ENCODE peak calls at places on chromosome 18, in four cellular contexts. One of them, this sample, is unnamed.

GRCh38 chr18:32381761-32382160 is 88.9 kb downstream of the GAREM1 start:
- DNase-seq in GM23248: no peak
- DNase-seq in PC-3: no peak
- DNase-seq in GM12878: no peak
- DNase-seq in this sample: no peak

GRCh38 chr18:25830787-25831186 is 259.6 kb downstream of the SS18 start:
- DNase-seq in GM23248: peak; percentile 90
- DNase-seq in PC-3: no peak
- DNase-seq in GM12878: no peak
- DNase-seq in this sample: peak; percentile 88

GRCh38 chr18:9855686-9856085 is 30.1 kb upstream of the TXNDC2 start:
- DNase-seq in GM23248: no peak
- DNase-seq in PC-3: no peak
- DNase-seq in GM12878: no peak
- DNase-seq in this sample: no peak

GRCh38 chr18:28045880-28046279 is 131.1 kb downstream of the CDH2 start:
- DNase-seq in GM23248: peak; percentile 46
- DNase-seq in PC-3: no peak
- DNase-seq in GM12878: no peak
- DNase-seq in this sample: no peak

GRCh38 chr18:70149616-70150301 is 55.7 kb downstream of the RTTN start:
- DNase-seq in GM23248: no peak
- DNase-seq in PC-3: no peak
- DNase-seq in GM12878: no peak
- DNase-seq in this sample: no peak

GRCh38 chr18:58143391-58143790 is 99.4 kb downstream of the NEDD4L start:
- DNase-seq in GM23248: no peak
- DNase-seq in PC-3: no peak
- DNase-seq in GM12878: no peak
- DNase-seq in this sample: no peak

GRCh38 chr18:47881752-47882455 is 48.6 kb downstream of the SMAD2 start:
- DNase-seq in GM23248: peak; percentile 47
- DNase-seq in PC-3: peak; percentile 67
- DNase-seq in GM12878: no peak
- DNase-seq in this sample: peak; percentile 75

GRCh38 chr18:74745658-74746403 is 148.2 kb downstream of the ZNF407 start:
- DNase-seq in GM23248: peak; percentile 89
- DNase-seq in PC-3: peak; percentile 89
- DNase-seq in GM12878: no peak
- DNase-seq in this sample: peak; percentile 51

GRCh38 chr18:77118256-77119090 is 14.1 kb downstream of the MBP start:
- DNase-seq in GM23248: no peak
- DNase-seq in PC-3: no peak
- DNase-seq in GM12878: no peak
- DNase-seq in this sample: no peak

GRCh38 chr18:26504831-26505230 is 43.5 kb downstream of the KCTD1 start:
- DNase-seq in GM23248: no peak
- DNase-seq in PC-3: peak; percentile 42
- DNase-seq in GM12878: no peak
- DNase-seq in this sample: no peak

GRCh38 chr18:76708036-76708726 is 114.2 kb upstream of the ZNF236 start:
- DNase-seq in GM23248: no peak
- DNase-seq in PC-3: no peak
- DNase-seq in GM12878: no peak
- DNase-seq in this sample: no peak

GRCh38 chr18:38023871-38024270 is 458.3 kb upstream of the CELF4 start:
- DNase-seq in GM23248: no peak
- DNase-seq in PC-3: no peak
- DNase-seq in GM12878: no peak
- DNase-seq in this sample: no peak

GRCh38 chr18:68177807-68178702 is 536.9 kb downstream of the TMX3 start:
- DNase-seq in GM23248: peak; percentile 94
- DNase-seq in PC-3: peak; percentile 98
- DNase-seq in GM12878: no peak
- DNase-seq in this sample: peak; percentile 99

GRCh38 chr18:45998244-45998643 is 31.1 kb upstream of the EPG5 start:
- DNase-seq in GM23248: no peak
- DNase-seq in PC-3: no peak
- DNase-seq in GM12878: no peak
- DNase-seq in this sample: no peak

GRCh38 chr18:46160050-46160798 is 56.0 kb downstream of the HAUS1 start:
- DNase-seq in GM23248: no peak
- DNase-seq in PC-3: no peak
- DNase-seq in GM12878: no peak
- DNase-seq in this sample: no peak

GRCh38 chr18:61893304-61893970 is 630 bp upstream of the RNF152 start:
- DNase-seq in GM23248: peak; percentile 78
- DNase-seq in PC-3: no peak
- DNase-seq in GM12878: no peak
- DNase-seq in this sample: peak; percentile 35

GRCh38 chr18:57334383-57334782 is 18.0 kb upstream of the ST8SIA3 start:
- DNase-seq in GM23248: no peak
- DNase-seq in PC-3: no peak
- DNase-seq in GM12878: no peak
- DNase-seq in this sample: no peak

GRCh38 chr18:63646916-63647315 is 2.9 kb upstream of the SERPINB4 start:
- DNase-seq in GM23248: peak; percentile 10
- DNase-seq in PC-3: no peak
- DNase-seq in GM12878: no peak
- DNase-seq in this sample: no peak

GRCh38 chr18:33421225-33421624 is 19.3 kb downstream of the CCDC178 start:
- DNase-seq in GM23248: no peak
- DNase-seq in PC-3: no peak
- DNase-seq in GM12878: no peak
- DNase-seq in this sample: no peak

GRCh38 chr18:582465-582864 is 2.3 kb downstream of the CETN1 start:
- DNase-seq in GM23248: no peak
- DNase-seq in PC-3: no peak
- DNase-seq in GM12878: no peak
- DNase-seq in this sample: no peak

GRCh38 chr18:12656671-12657047 is 1.2 kb downstream of the SPIRE1 start:
- DNase-seq in GM23248: peak; percentile 72
- DNase-seq in PC-3: no peak
- DNase-seq in GM12878: no peak
- DNase-seq in this sample: peak; percentile 40

GRCh38 chr18:58572181-58572580 is 56.7 kb downstream of the ALPK2 start:
- DNase-seq in GM23248: peak; percentile 98
- DNase-seq in PC-3: peak; percentile 99
- DNase-seq in GM12878: no peak
- DNase-seq in this sample: peak; percentile 99

GRCh38 chr18:38801640-38802039 is 1236.0 kb upstream of the CELF4 start:
- DNase-seq in GM23248: no peak
- DNase-seq in PC-3: no peak
- DNase-seq in GM12878: no peak
- DNase-seq in this sample: no peak

GRCh38 chr18:37662099-37662498 is 96.5 kb upstream of the CELF4 start:
- DNase-seq in GM23248: no peak
- DNase-seq in PC-3: no peak
- DNase-seq in GM12878: no peak
- DNase-seq in this sample: no peak

GRCh38 chr18:67243799-67244587 is 272.5 kb downstream of the DSEL start:
- DNase-seq in GM23248: peak; percentile 38
- DNase-seq in PC-3: no peak
- DNase-seq in GM12878: no peak
- DNase-seq in this sample: peak; percentile 28

GRCh38 chr18:13700153-13700552 is 26.2 kb downstream of the FAM210A start:
- DNase-seq in GM23248: no peak
- DNase-seq in PC-3: no peak
- DNase-seq in GM12878: no peak
- DNase-seq in this sample: no peak
- H3K9me3 ChIP-seq in GM23248: no peaks in the 10 kb centered on the region
- H3K9me3 ChIP-seq in PC-3: peaks cover 42% of the 10 kb centered on the region
- H3K9me3 ChIP-seq in GM12878: peaks cover 45% of the 10 kb centered on the region
- H3K9me3 ChIP-seq in this sample: no peaks in the 10 kb centered on the region

GRCh38 chr18:23302852-23303527 is 150.1 kb upstream of the RIOK3 start:
- DNase-seq in GM23248: peak; percentile 89
- DNase-seq in PC-3: no peak
- DNase-seq in GM12878: no peak
- DNase-seq in this sample: peak; percentile 69
- H3K9ac ChIP-seq in GM23248: peak overlapping the region; percentile 69
- H3K9ac ChIP-seq in PC-3: no peak overlapping the region
- H3K9ac ChIP-seq in GM12878: no peak overlapping the region
- H3K9ac ChIP-seq in this sample: no peak overlapping the region

GRCh38 chr18:35252466-35252865 is 11.6 kb downstream of the ZNF397 start:
- DNase-seq in GM23248: no peak
- DNase-seq in PC-3: no peak
- DNase-seq in GM12878: no peak
- DNase-seq in this sample: no peak

GRCh38 chr18:35256947-35257346 is 16.1 kb downstream of the ZNF397 start:
- DNase-seq in GM23248: no peak
- DNase-seq in PC-3: no peak
- DNase-seq in GM12878: no peak
- DNase-seq in this sample: no peak

GRCh38 chr18:35248429-35248828 is 7.6 kb downstream of the ZNF397 start:
- DNase-seq in GM23248: no peak
- DNase-seq in PC-3: no peak
- DNase-seq in GM12878: no peak
- DNase-seq in this sample: no peak

DNA sequence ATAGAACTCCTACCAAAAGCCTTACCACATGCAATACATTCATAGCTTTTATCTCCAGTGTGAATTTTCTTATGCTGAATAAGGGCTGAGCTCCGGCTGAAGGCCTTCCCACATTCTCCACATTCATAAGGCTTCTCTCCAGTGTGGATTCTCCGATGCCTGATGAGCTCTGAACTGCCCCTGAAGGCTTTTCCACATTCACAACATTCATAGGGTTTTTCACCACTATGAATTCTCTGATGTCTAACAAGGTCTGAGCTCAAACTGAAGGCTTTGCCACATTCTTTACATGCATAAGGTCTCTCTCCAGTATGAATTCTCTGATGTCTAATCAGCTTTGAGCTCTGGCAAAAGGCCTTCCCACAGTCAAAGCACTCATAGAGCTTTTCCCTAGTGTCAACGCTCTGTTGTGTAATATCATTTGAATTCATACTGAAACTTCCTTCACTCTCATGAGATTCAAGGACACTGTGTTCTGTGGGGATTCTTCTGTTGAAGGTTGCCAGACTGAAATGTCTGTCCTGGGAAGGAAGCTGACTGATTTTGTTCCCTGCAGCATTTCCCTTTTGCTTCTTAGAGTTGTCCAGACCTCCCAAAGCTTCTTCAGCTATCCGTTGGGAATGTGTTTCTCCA is 12.9 kb downstream of the ZNF397 start:
- DNase-seq in GM23248: no peak
- DNase-seq in PC-3: no peak
- DNase-seq in GM12878: no peak
- DNase-seq in this sample: no peak
- H3K9me3 ChIP-seq in GM23248: peaks cover 15% of the 10 kb centered on the region
- H3K9me3 ChIP-seq in PC-3: no peaks in the 10 kb centered on the region
- H3K9me3 ChIP-seq in GM12878: peaks cover 10% of the 10 kb centered on the region
- H3K9me3 ChIP-seq in this sample: no peaks in the 10 kb centered on the region

GRCh38 chr18:48942086-48942485 is 8.7 kb downstream of the SMAD7 start:
- DNase-seq in GM23248: peak; percentile 38
- DNase-seq in PC-3: no peak
- DNase-seq in GM12878: no peak
- DNase-seq in this sample: no peak

GRCh38 chr18:48943333-48943732 is 7.4 kb downstream of the SMAD7 start:
- DNase-seq in GM23248: peak; percentile 15
- DNase-seq in PC-3: no peak
- DNase-seq in GM12878: no peak
- DNase-seq in this sample: no peak

GRCh38 chr18:48940854-48941531 is 9.8 kb downstream of the SMAD7 start:
- DNase-seq in GM23248: no peak
- DNase-seq in PC-3: no peak
- DNase-seq in GM12878: peak; percentile 62
- DNase-seq in this sample: peak; percentile 39

GRCh38 chr18:48942554-48943261 is 8.1 kb downstream of the SMAD7 start:
- DNase-seq in GM23248: peak; percentile 97
- DNase-seq in PC-3: peak; percentile 83
- DNase-seq in GM12878: no peak
- DNase-seq in this sample: peak; percentile 99

DNA sequence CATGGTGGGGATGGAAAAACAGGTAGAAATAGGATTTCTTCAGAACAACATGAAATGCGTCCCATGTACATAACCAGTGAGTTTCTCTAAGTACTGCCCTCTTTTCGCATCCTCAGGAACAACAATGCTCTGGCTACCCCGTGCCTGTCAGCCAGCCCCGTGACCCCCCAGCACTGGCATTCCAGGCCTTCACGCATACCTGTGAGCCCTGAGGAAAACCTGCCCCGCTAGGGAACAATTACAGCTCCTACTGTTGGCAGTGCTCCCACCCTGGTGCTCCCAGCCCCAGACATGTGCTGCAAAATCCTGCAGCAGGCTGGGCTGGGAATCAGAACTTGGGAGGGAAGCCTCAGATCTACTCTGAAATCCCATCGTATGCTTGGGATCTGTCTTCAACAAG is 9.1 kb downstream of the SMAD7 start:
- DNase-seq in GM23248: peak; percentile 24
- DNase-seq in PC-3: no peak
- DNase-seq in GM12878: no peak
- DNase-seq in this sample: no peak
- H3K9ac ChIP-seq in GM23248: peak overlapping the region; percentile 69
- H3K9ac ChIP-seq in PC-3: no peak overlapping the region
- H3K9ac ChIP-seq in GM12878: no peak overlapping the region
- H3K9ac ChIP-seq in this sample: no peak overlapping the region

GRCh38 chr18:35278085-35278484 is 11.9 kb downstream of the ZSCAN30 start:
- DNase-seq in GM23248: no peak
- DNase-seq in PC-3: no peak
- DNase-seq in GM12878: no peak
- DNase-seq in this sample: no peak
- H3K9me3 ChIP-seq in GM23248: no peaks in the 10 kb centered on the region
- H3K9me3 ChIP-seq in PC-3: no peaks in the 10 kb centered on the region
- H3K9me3 ChIP-seq in GM12878: peaks cover 2% of the 10 kb centered on the region
- H3K9me3 ChIP-seq in this sample: no peaks in the 10 kb centered on the region

DNA sequence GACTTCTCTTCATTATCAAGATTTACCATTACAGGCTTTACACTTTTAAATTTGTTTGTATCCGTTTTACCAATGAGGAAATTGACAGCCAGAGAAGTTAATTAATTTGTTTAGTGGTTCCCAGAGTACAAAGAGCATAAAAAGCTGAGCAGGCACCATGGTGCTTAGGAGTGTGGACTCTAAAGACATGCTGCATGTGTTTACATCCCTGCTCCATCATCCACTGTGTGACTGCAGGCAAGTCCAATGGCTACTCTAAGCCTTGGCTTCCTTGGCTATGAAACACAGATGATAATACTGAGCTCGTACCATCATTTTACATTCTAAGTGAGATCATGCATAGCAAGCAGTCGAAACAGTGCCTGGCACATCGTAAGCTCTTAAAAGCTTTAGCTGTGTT is 108.0 kb upstream of the SLC35G4 start:
- DNase-seq in GM23248: no peak
- DNase-seq in PC-3: no peak
- DNase-seq in GM12878: no peak
- DNase-seq in this sample: no peak
- H3K9ac ChIP-seq in GM23248: no peak overlapping the region
- H3K9ac ChIP-seq in PC-3: no peak overlapping the region
- H3K9ac ChIP-seq in GM12878: no peak overlapping the region
- H3K9ac ChIP-seq in this sample: no peak overlapping the region